ENCODE peak calls at places on chromosomes 1 and 21, in four cellular contexts. V is GM20000, O is bronchial epithelial cell, X is HL-60. G is an unnamed sample.

GRCh38 chr1:40143891-40144575 is 17.2 kb upstream of the RLF start:
- DNase-seq in V (peak; percentile 57), O (peak; percentile 73), X (no peak), G (peak; percentile 87)

GRCh38 chr1:178541396-178541795 is 28.5 kb downstream of the TEX35 start:
- DNase-seq in V (no peak), O (no peak), X (no peak), G (no peak)

GRCh38 chr1:16421201-16421600 is 16.0 kb downstream of the SPATA21 start:
- DNase-seq in V (no peak), O (no peak), X (no peak), G (no peak)

GRCh38 chr1:8473892-8474300 is 156.0 kb downstream of the SLC45A1 start:
- DNase-seq in V (no peak), O (no peak), X (no peak), G (no peak)

GRCh38 chr21:45276620-45277019 is 11.1 kb downstream of the POFUT2 start:
- DNase-seq in V (no peak), O (no peak), X (no peak), G (no peak)

GRCh38 chr1:32246888-32247273 is at the start of gene FAM167B:
- DNase-seq in V (no peak), O (peak; percentile 21), X (no peak), G (peak; percentile 45)

GRCh38 chr1:109270623-109271317 is 12.2 kb downstream of the PSRC1 start:
- DNase-seq in V (no peak), O (no peak), X (no peak), G (no peak)

GRCh38 chr1:55635856-55636255 is 420.7 kb upstream of the USP24 start:
- DNase-seq in V (no peak), O (no peak), X (no peak), G (peak; percentile 6)

GRCh38 chr1:113616201-113616600 is 143.1 kb downstream of the PHTF1 start:
- DNase-seq in V (no peak), O (no peak), X (no peak), G (no peak)

GRCh38 chr21:36845070-36845469 is 121.4 kb downstream of the HLCS start:
- DNase-seq in V (no peak), O (no peak), X (no peak), G (no peak)

GRCh38 chr1:93692451-93692861 is 10.8 kb upstream of the BCAR3 start:
- DNase-seq in V (no peak), O (peak; percentile 84), X (no peak), G (peak; percentile 44)

GRCh38 chr21:28992526-28993292 is at the start of gene LTN1:
- DNase-seq in V (peak; percentile 97), O (peak; percentile 99), X (peak; percentile 99), G (peak; percentile 99)

GRCh38 chr1:197027359-197027758 is 39.7 kb downstream of the F13B start:
- DNase-seq in V (no peak), O (peak; percentile 50), X (no peak), G (peak; percentile 44)

GRCh38 chr1:54375331-54376084 is 30.7 kb downstream of the SSBP3 start:
- DNase-seq in V (no peak), O (no peak), X (no peak), G (no peak)

GRCh38 chr1:180594723-180595122 is 36.0 kb downstream of the OVAAL start:
- DNase-seq in V (no peak), O (peak; percentile 68), X (no peak), G (no peak)

GRCh38 chr1:221397141-221397540 is 344.7 kb downstream of the DUSP10 start:
- DNase-seq in V (no peak), O (no peak), X (no peak), G (peak; percentile 53)

GRCh38 chr1:83516369-83516768 is 482.6 kb downstream of the TTLL7 start:
- DNase-seq in V (no peak), O (no peak), X (no peak), G (no peak)

GRCh38 chr21:27423073-27423472 is 456.2 kb upstream of the ADAMTS5 start:
- DNase-seq in V (no peak), O (peak; percentile 36), X (no peak), G (peak; percentile 68)

GRCh38 chr1:162197615-162198497 is 128.4 kb downstream of the NOS1AP start:
- DNase-seq in V (no peak), O (no peak), X (no peak), G (peak; percentile 35)

GRCh38 chr1:170162385-170163226 is 16.8 kb downstream of the NTMT2 start:
- DNase-seq in V (no peak), O (no peak), X (no peak), G (peak; percentile 72)

GRCh38 chr1:57845041-57845440 is 421.2 kb upstream of the DAB1 start:
- DNase-seq in V (no peak), O (peak; percentile 98), X (no peak), G (peak; percentile 25)

DNA sequence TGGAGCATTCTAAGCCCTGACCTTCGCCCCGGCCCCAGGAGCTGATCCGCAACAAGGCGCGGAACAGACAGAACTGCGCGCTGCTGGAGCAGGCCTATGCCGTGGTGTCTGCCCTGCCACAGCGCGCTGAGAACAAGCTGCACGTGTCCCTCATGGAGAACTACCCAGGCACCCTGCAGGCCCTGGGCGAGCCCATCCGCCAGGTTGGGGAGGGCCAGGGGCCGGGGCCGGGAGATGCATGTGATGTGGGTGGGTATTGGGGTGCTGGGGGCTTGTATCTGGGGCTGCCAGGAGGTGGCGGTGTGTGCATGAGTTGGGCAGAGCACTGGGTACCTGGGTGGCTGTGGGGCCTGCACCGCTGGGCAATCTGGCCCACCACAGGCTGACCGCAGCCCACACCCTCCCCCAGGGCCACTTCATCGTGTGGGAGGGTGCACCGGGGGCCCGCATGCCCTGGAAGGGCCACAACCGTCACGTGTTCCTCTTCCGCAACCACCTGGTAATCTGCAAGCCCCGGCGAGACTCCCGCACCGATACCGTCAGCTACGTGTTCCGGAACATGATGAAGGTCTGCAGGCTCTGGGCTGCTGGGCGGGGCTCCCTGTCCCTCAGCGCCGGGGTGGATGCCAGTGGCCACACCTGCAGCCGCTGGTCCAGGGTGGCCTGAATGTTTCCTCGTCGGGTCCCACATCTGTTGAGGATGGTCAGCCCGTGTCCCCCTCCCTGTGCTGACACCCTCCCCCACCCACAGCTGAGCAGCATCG is 65.8 kb downstream of the TRIM11 start:
- DNase-seq in V (no peak), O (no peak), X (no peak), G (no peak)
- TF ChIP-seq CTCF in V (no peak), O (no peak), X (no peak), G (peak; percentile 30)

GRCh38 chr1:176466514-176466913 is 3.5 kb downstream of the PAPPA2 start:
- DNase-seq in V (peak; percentile 15), O (no peak), X (no peak), G (peak; percentile 22)
- TF ChIP-seq CTCF in V (peak; percentile 16), O (no peak), X (no peak), G (peak; percentile 16)

GRCh38 chr1:47569261-47569660 is 131.4 kb downstream of the FOXD2 start:
- DNase-seq in V (no peak), O (no peak), X (no peak), G (no peak)

GRCh38 chr1:47568763-47569162 is 130.9 kb downstream of the FOXD2 start:
- DNase-seq in V (no peak), O (no peak), X (no peak), G (no peak)

GRCh38 chr1:47571161-47571560 is 133.3 kb downstream of the FOXD2 start:
- DNase-seq in V (no peak), O (no peak), X (no peak), G (no peak)

GRCh38 chr1:47571952-47572351 is 134.1 kb downstream of the FOXD2 start:
- DNase-seq in V (no peak), O (no peak), X (no peak), G (no peak)

DNA sequence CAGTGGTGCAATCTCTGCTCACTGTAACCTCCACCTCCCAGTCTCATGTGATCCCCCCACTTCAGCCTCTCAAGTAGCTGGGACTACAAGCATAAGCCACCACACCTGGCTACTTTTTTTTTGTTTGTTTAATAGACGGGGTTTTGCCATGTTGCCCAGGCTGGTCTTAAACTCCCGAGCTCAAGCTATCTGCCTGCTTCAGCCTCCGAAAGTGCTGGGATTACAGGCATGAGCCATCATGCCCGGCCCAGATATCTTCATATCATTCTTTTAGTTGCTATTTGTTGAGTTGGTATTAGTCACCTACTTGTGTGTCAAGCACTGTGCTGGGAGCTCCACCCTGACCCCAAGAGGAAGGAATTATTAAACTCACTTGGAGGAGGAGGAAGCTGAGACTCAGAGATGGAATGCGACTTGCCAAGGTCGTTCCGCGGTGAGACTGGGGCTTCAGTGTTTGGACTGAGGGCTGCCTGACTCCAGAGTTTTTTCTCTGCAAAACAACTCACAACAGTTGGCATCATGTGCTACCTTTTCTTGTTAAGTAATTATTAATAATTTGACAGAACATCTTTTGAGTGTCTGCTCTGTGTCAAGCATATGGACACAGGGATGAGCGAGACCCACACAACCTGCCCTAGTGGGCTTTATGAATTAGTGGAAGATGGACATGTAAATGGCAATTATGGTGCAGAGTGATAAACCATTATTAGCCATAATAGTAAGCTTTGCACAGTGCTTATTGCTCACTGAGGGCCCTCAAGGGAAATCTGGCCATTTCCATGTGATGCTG is 132.0 kb downstream of the FOXD2 start:
- DNase-seq in V (no peak), O (peak; percentile 97), X (no peak), G (peak; percentile 86)
- TF ChIP-seq CTCF in V (no peak), O (peak; percentile 70), X (no peak), G (peak; percentile 33)

GRCh38 chr1:245858683-245859509 is 648.2 kb downstream of the SMYD3 start:
- DNase-seq in V (no peak), O (peak; percentile 49), X (no peak), G (peak; percentile 30)
- TF ChIP-seq CTCF in V (no peak), O (no peak), X (no peak), G (no peak)

GRCh38 chr1:166915941-166916340 is 39.9 kb upstream of the TADA1 start:
- DNase-seq in V (no peak), O (peak; percentile 40), X (no peak), G (peak; percentile 56)

GRCh38 chr1:166924829-166925541 is 48.9 kb upstream of the TADA1 start:
- DNase-seq in V (peak; percentile 45), O (no peak), X (no peak), G (no peak)

GRCh38 chr1:166925791-166926483 is 49.4 kb downstream of the ILDR2 start:
- DNase-seq in V (no peak), O (peak; percentile 11), X (no peak), G (peak; percentile 22)

GRCh38 chr1:166918618-166919017 is 42.6 kb upstream of the TADA1 start:
- DNase-seq in V (no peak), O (no peak), X (no peak), G (no peak)

GRCh38 chr1:166920561-166921475 is 44.8 kb upstream of the TADA1 start:
- DNase-seq in V (peak; percentile 49), O (no peak), X (no peak), G (no peak)
- TF ChIP-seq CTCF in V (no peak), O (no peak), X (no peak), G (no peak)

GRCh38 chr1:246617156-246617555 is 50.9 kb downstream of the CNST start:
- DNase-seq in V (no peak), O (peak; percentile 44), X (no peak), G (no peak)
- TF ChIP-seq CTCF in V (no peak), O (no peak), X (no peak), G (no peak)

GRCh38 chr21:34960672-34961071 is 88.4 kb downstream of the RUNX1 start:
- DNase-seq in V (no peak), O (no peak), X (no peak), G (no peak)

GRCh38 chr21:34965200-34966174 is 83.6 kb downstream of the RUNX1 start:
- DNase-seq in V (no peak), O (peak; percentile 41), X (no peak), G (peak; percentile 10)

GRCh38 chr21:34962586-34963222 is 86.4 kb downstream of the RUNX1 start:
- DNase-seq in V (no peak), O (no peak), X (no peak), G (no peak)

GRCh38 chr21:34959607-34960006 is 89.5 kb downstream of the RUNX1 start:
- DNase-seq in V (no peak), O (no peak), X (no peak), G (no peak)

GRCh38 chr21:34962136-34962535 is 87.0 kb downstream of the RUNX1 start:
- DNase-seq in V (no peak), O (no peak), X (no peak), G (no peak)
- TF ChIP-seq CTCF in V (no peak), O (no peak), X (no peak), G (no peak)

G was measured in MCF 10A.